ENCODE peak calls at places on chromosomes 13 and 19, in five cellular contexts. B is H1, Y is K562, P is HepG2, Z is GM12878. G is an unnamed sample.

GRCh38 chr13:114119196-114119595 is 13.2 kb downstream of the RASA3 start:
- DNase-seq in Z (no peak), B (no peak), Y (no peak), P (peak; percentile 30), G (peak; percentile 48)

GRCh38 chr13:25743426-25743825 is 308.4 kb downstream of the SHISA2 start:
- DNase-seq in P (no peak), Y (no peak), Z (no peak), B (no peak), G (no peak)

GRCh38 chr19:55486043-55486970 is 1.3 kb downstream of the NAT14 start:
- DNase-seq in P (no peak), Y (peak; percentile 27), Z (no peak), B (no peak), G (no peak)

GRCh38 chr19:12792048-12792852 is 964 bp downstream of the JUNB start:
- DNase-seq in P (peak; percentile 46), Y (peak; percentile 61), Z (no peak), B (peak; percentile 84), G (no peak)

GRCh38 chr19:13938361-13939027 is at the start of gene PODNL1:
- DNase-seq in B (no peak), Y (no peak), P (no peak), Z (no peak), G (no peak)

GRCh38 chr13:73717632-73718031 is 416.6 kb downstream of the KLF12 start:
- DNase-seq in Y (no peak), Z (no peak), B (no peak), P (no peak), G (no peak)

GRCh38 chr19:18596752-18597157 is 8.2 kb downstream of the REX1BD start:
- DNase-seq in B (peak; percentile 91), P (peak; percentile 41), Y (peak; percentile 94), Z (no peak), G (peak; percentile 45)

GRCh38 chr19:6997679-6998445 is 23.4 kb downstream of the MBD3L2B start:
- DNase-seq in Y (no peak), B (no peak), Z (no peak), P (no peak), G (no peak)

GRCh38 chr13:105442941-105443340 is 1092.5 kb downstream of the EFNB2 start:
- DNase-seq in Z (no peak), Y (no peak), B (no peak), P (no peak), G (peak; percentile 87)

GRCh38 chr19:6271721-6272410 is 7.9 kb downstream of the MLLT1 start:
- DNase-seq in P (no peak), Z (no peak), B (no peak), Y (peak; percentile 73), G (no peak)

GRCh38 chr13:90594694-90595093 is 752.8 kb upstream of the MIR17HG start:
- DNase-seq in B (no peak), Z (no peak), Y (no peak), P (no peak), G (no peak)

GRCh38 chr13:36880961-36881360 is 39.1 kb downstream of the SMAD9 start:
- DNase-seq in Y (no peak), Z (no peak), P (no peak), B (no peak), G (no peak)

GRCh38 chr19:52099497-52100138 is 4.1 kb upstream of the ZNF841 start:
- DNase-seq in B (no peak), Y (no peak), Z (no peak), P (peak; percentile 64), G (no peak)

GRCh38 chr13:77300176-77301141 is 26.4 kb downstream of the MYCBP2 start:
- DNase-seq in Y (no peak), Z (no peak), P (no peak), B (no peak), G (peak; percentile 16)

GRCh38 chr19:12000152-12000981 is 35.1 kb downstream of the ZNF433 start:
- DNase-seq in Y (no peak), Z (peak; percentile 85), P (no peak), B (no peak), G (no peak)

GRCh38 chr19:35549174-35549788 is 3.9 kb downstream of the TMEM147 start:
- DNase-seq in Z (no peak), Y (peak; percentile 65), P (peak; percentile 76), B (peak; percentile 75), G (peak; percentile 96)

GRCh38 chr13:38661276-38661675 is 25.6 kb upstream of the FREM2 start:
- DNase-seq in P (no peak), B (no peak), Y (no peak), Z (no peak), G (no peak)

GRCh38 chr13:109919715-109920375 is 133.5 kb upstream of the IRS2 start:
- DNase-seq in B (no peak), P (no peak), Z (no peak), Y (no peak), G (no peak)

GRCh38 chr19:6599866-6600454 is 9.0 kb upstream of the CD70 start:
- DNase-seq in Y (no peak), Z (no peak), B (no peak), P (no peak), G (no peak)

GRCh38 chr19:18915639-18916038 is 3.5 kb downstream of the COPE start:
- DNase-seq in P (peak; percentile 54), B (peak; percentile 68), Y (no peak), Z (no peak), G (peak; percentile 68)

GRCh38 chr13:97068964-97069815 is 74.9 kb upstream of the OXGR1 start:
- DNase-seq in Y (no peak), B (no peak), P (no peak), Z (no peak), G (no peak)

GRCh38 chr19:38266981-38267597 is 2.7 kb downstream of the SPINT2 start:
- DNase-seq in Y (peak; percentile 56), B (no peak), P (peak; percentile 39), Z (no peak), G (peak; percentile 68)

GRCh38 chr19:35856546-35857149 is at the start of gene KIRREL2:
- DNase-seq in P (no peak), Z (no peak), Y (no peak), B (peak; percentile 90), G (peak; percentile 80)

GRCh38 chr13:78979349-78979748 is 320.4 kb upstream of the OBI1 start:
- DNase-seq in Z (no peak), P (no peak), B (no peak), Y (no peak), G (no peak)

GRCh38 chr13:40388617-40389016 is 277.8 kb downstream of the FOXO1 start:
- DNase-seq in Y (no peak), B (no peak), Z (peak; percentile 70), P (no peak), G (no peak)

GRCh38 chr13:113667771-113668490 is 912 bp downstream of the GRK1 start:
- DNase-seq in P (no peak), B (no peak), Z (no peak), Y (no peak), G (no peak)

GRCh38 chr13:84479656-84480055 is 597.4 kb upstream of the SLITRK1 start:
- DNase-seq in P (no peak), Z (no peak), B (no peak), Y (no peak), G (no peak)

GRCh38 chr19:10808937-10809655 is 26.9 kb downstream of the TMED1 start:
- DNase-seq in Z (no peak), P (no peak), B (no peak), Y (peak; percentile 71), G (no peak)

GRCh38 chr19:45159204-45159970 is 1.4 kb downstream of the NKPD1 start:
- DNase-seq in B (no peak), P (no peak), Z (no peak), Y (no peak), G (no peak)

GRCh38 chr13:81671103-81671502 is 1330.2 kb upstream of the SPRY2 start:
- DNase-seq in Z (no peak), B (no peak), Y (no peak), P (no peak), G (no peak)

GRCh38 chr13:98664510-98664909 is 87.6 kb upstream of the STK24 start:
- DNase-seq in P (no peak), Z (no peak), Y (no peak), B (no peak), G (no peak)
- TF ChIP-seq CTCF in P (no peak), Z (no peak), Y (no peak), B (no peak), G (no peak)

GRCh38 chr19:40464059-40465024 is 1.2 kb downstream of the BLVRB start:
- DNase-seq in P (peak; percentile 81), Z (no peak), Y (peak; percentile 55), B (peak; percentile 96), G (peak; percentile 98)

GRCh38 chr19:40467007-40467565 is 285 bp downstream of the SPTBN4 start:
- DNase-seq in Y (peak; percentile 14), P (no peak), Z (no peak), B (peak; percentile 64), G (no peak)

GRCh38 chr19:40465781-40466218 is 255 bp upstream of the BLVRB start:
- DNase-seq in P (peak; percentile 96), Y (peak; percentile 98), Z (peak; percentile 96), B (peak; percentile 100), G (peak; percentile 100)

GRCh38 chr19:40465025-40465780 is at the start of gene BLVRB:
- DNase-seq in B (no peak), Y (no peak), P (peak; percentile 52), Z (no peak), G (peak; percentile 81)

GRCh38 chr19:40466219-40467006 is at the start of gene SPTBN4:
- DNase-seq in P (no peak), Y (no peak), Z (peak; percentile 40), B (peak; percentile 49), G (no peak)
- TF ChIP-seq KDM1A in P (no peak), Y (no peak), Z (no peak), B (no peak), G (no peak)

GRCh38 chr13:43389573-43389972 is 366.2 kb downstream of the DNAJC15 start:
- DNase-seq in B (no peak), Z (no peak), P (no peak), Y (no peak), G (no peak)

GRCh38 chr13:43391021-43391420 is 367.6 kb downstream of the DNAJC15 start:
- DNase-seq in Z (no peak), P (no peak), B (no peak), Y (no peak), G (no peak)

GRCh38 chr13:43388282-43389034 is 365.1 kb downstream of the DNAJC15 start:
- DNase-seq in B (no peak), Z (no peak), P (no peak), Y (no peak), G (no peak)

GRCh38 chr13:43390582-43390981 is 367.2 kb downstream of the DNAJC15 start:
- DNase-seq in B (no peak), P (no peak), Z (no peak), Y (no peak), G (no peak)

GRCh38 chr13:43390101-43390500 is 366.7 kb downstream of the DNAJC15 start:
- DNase-seq in B (no peak), Y (no peak), P (no peak), Z (no peak), G (no peak)
- TF ChIP-seq MAX in B (no peak), Y (no peak), P (no peak), Z (no peak), G (no peak)

GRCh38 chr19:40867701-40868100 is 14.3 kb downstream of the CYP2A7 start:
- DNase-seq in P (no peak), Z (no peak), Y (no peak), B (no peak), G (no peak)
- TF ChIP-seq CTCF in P (no peak), Z (no peak), Y (no peak), B (no peak), G (no peak)

GRCh38 chr19:1602091-1602707 is 3.1 kb downstream of the UQCR11 start:
- DNase-seq in P (no peak), Y (no peak), B (no peak), Z (no peak), G (no peak)
- TF ChIP-seq KDM1A in P (no peak), Y (no peak), B (no peak), Z (no peak), G (no peak)